ENCODE peak calls at places on chromosome 3, in five cellular contexts. One of them, this sample, is unnamed.

GRCh38 chr3:181635141-181635540 is 76.6 kb upstream of the SOX2 start:
- DNase-seq in HepG2: no peak
- DNase-seq in SK-N-SH: no peak
- DNase-seq in K562: no peak
- DNase-seq in GM12878: no peak
- DNase-seq in this sample: no peak

GRCh38 chr3:153113553-153113952 is 48.5 kb upstream of the RAP2B start:
- DNase-seq in HepG2: no peak
- DNase-seq in SK-N-SH: no peak
- DNase-seq in K562: no peak
- DNase-seq in GM12878: no peak
- DNase-seq in this sample: no peak

GRCh38 chr3:43907508-43907858 is 216.7 kb downstream of the ABHD5 start:
- DNase-seq in HepG2: no peak
- DNase-seq in GM12878: peak
- DNase-seq in K562: no peak
- DNase-seq in SK-N-SH: no peak
- DNase-seq in this sample: no peak

GRCh38 chr3:109874900-109875735 is 537.8 kb upstream of the DPPA4 start:
- DNase-seq in GM12878: no peak
- DNase-seq in HepG2: no peak
- DNase-seq in SK-N-SH: no peak
- DNase-seq in K562: no peak
- DNase-seq in this sample: no peak

GRCh38 chr3:41467481-41467880 is 268.2 kb downstream of the CTNNB1 start:
- DNase-seq in GM12878: no peak
- DNase-seq in SK-N-SH: no peak
- DNase-seq in K562: no peak
- DNase-seq in HepG2: no peak
- DNase-seq in this sample: no peak

GRCh38 chr3:105195260-105195659 is 171.4 kb upstream of the ALCAM start:
- DNase-seq in K562: no peak
- DNase-seq in GM12878: no peak
- DNase-seq in SK-N-SH: no peak
- DNase-seq in HepG2: no peak
- DNase-seq in this sample: no peak

GRCh38 chr3:169869484-169870304 is at the start of gene LRRC31:
- DNase-seq in K562: no peak
- DNase-seq in GM12878: no peak
- DNase-seq in SK-N-SH: no peak
- DNase-seq in HepG2: no peak
- DNase-seq in this sample: no peak

GRCh38 chr3:38039101-38039898 is at the start of gene DLEC1:
- DNase-seq in SK-N-SH: no peak
- DNase-seq in K562: peak
- DNase-seq in HepG2: no peak
- DNase-seq in GM12878: no peak
- DNase-seq in this sample: no peak

GRCh38 chr3:39287859-39288221 is 8.0 kb upstream of the CX3CR1 start:
- DNase-seq in SK-N-SH: no peak
- DNase-seq in HepG2: no peak
- DNase-seq in K562: no peak
- DNase-seq in GM12878: no peak
- DNase-seq in this sample: no peak

GRCh38 chr3:119831941-119832371 is 50.1 kb downstream of the NR1I2 start:
- DNase-seq in HepG2: no peak
- DNase-seq in K562: no peak
- DNase-seq in SK-N-SH: no peak
- DNase-seq in GM12878: no peak
- DNase-seq in this sample: no peak

GRCh38 chr3:33360136-33360825 is 79.9 kb downstream of the UBP1 start:
- DNase-seq in K562: no peak
- DNase-seq in GM12878: no peak
- DNase-seq in SK-N-SH: no peak
- DNase-seq in HepG2: peak
- DNase-seq in this sample: no peak

GRCh38 chr3:126300761-126301481 is 56.3 kb downstream of the KLF15 start:
- DNase-seq in K562: no peak
- DNase-seq in HepG2: peak
- DNase-seq in GM12878: no peak
- DNase-seq in SK-N-SH: no peak
- DNase-seq in this sample: no peak

GRCh38 chr3:102125994-102126368 is 276.7 kb downstream of the NFKBIZ start:
- DNase-seq in K562: no peak
- DNase-seq in HepG2: no peak
- DNase-seq in SK-N-SH: no peak
- DNase-seq in GM12878: no peak
- DNase-seq in this sample: no peak

GRCh38 chr3:55160241-55160877 is 232.5 kb upstream of the LRTM1 start:
- DNase-seq in SK-N-SH: no peak
- DNase-seq in GM12878: peak
- DNase-seq in HepG2: no peak
- DNase-seq in K562: no peak
- DNase-seq in this sample: no peak

GRCh38 chr3:53803816-53804545 is 42.2 kb downstream of the CHDH start:
- DNase-seq in SK-N-SH: no peak
- DNase-seq in K562: no peak
- DNase-seq in HepG2: no peak
- DNase-seq in GM12878: no peak
- DNase-seq in this sample: no peak

GRCh38 chr3:127688416-127689265 is 15.9 kb downstream of the ABTB1 start:
- DNase-seq in SK-N-SH: no peak
- DNase-seq in GM12878: no peak
- DNase-seq in K562: no peak
- DNase-seq in HepG2: no peak
- DNase-seq in this sample: no peak

GRCh38 chr3:175212896-175213295 is 353.8 kb downstream of the NAALADL2 start:
- DNase-seq in K562: no peak
- DNase-seq in SK-N-SH: no peak
- DNase-seq in HepG2: no peak
- DNase-seq in GM12878: no peak
- DNase-seq in this sample: no peak

GRCh38 chr3:148329481-148330220 is 368.1 kb upstream of the AGTR1 start:
- DNase-seq in HepG2: no peak
- DNase-seq in GM12878: no peak
- DNase-seq in K562: no peak
- DNase-seq in SK-N-SH: no peak
- DNase-seq in this sample: no peak

GRCh38 chr3:85481411-85482192 is 522.8 kb downstream of the CADM2 start:
- DNase-seq in K562: no peak
- DNase-seq in HepG2: no peak
- DNase-seq in SK-N-SH: no peak
- DNase-seq in GM12878: no peak
- DNase-seq in this sample: no peak

GRCh38 chr3:47578119-47578630 is 490 bp downstream of the CSPG5 start:
- DNase-seq in SK-N-SH: peak
- DNase-seq in K562: peak
- DNase-seq in GM12878: no peak
- DNase-seq in HepG2: no peak
- DNase-seq in this sample: peak

GRCh38 chr3:139101396-139101795 is 56.7 kb upstream of the PRR23C start:
- DNase-seq in GM12878: no peak
- DNase-seq in K562: no peak
- DNase-seq in HepG2: no peak
- DNase-seq in SK-N-SH: no peak
- DNase-seq in this sample: no peak

GRCh38 chr3:13245579-13245978 is 172.3 kb upstream of the IQSEC1 start:
- DNase-seq in HepG2: peak
- DNase-seq in SK-N-SH: no peak
- DNase-seq in K562: no peak
- DNase-seq in GM12878: no peak
- DNase-seq in this sample: no peak

GRCh38 chr3:129827765-129828164 is 65.7 kb downstream of the TMCC1 start:
- DNase-seq in SK-N-SH: no peak
- DNase-seq in HepG2: no peak
- DNase-seq in GM12878: peak
- DNase-seq in K562: no peak
- DNase-seq in this sample: no peak

GRCh38 chr3:68059628-68060027 is 405.2 kb upstream of the SUCLG2 start:
- DNase-seq in HepG2: no peak
- DNase-seq in SK-N-SH: no peak
- DNase-seq in GM12878: no peak
- DNase-seq in K562: no peak
- DNase-seq in this sample: no peak

GRCh38 chr3:189355481-189356201 is 183.9 kb downstream of the TPRG1 start:
- DNase-seq in HepG2: peak
- DNase-seq in GM12878: no peak
- DNase-seq in K562: no peak
- DNase-seq in SK-N-SH: no peak
- DNase-seq in this sample: no peak

GRCh38 chr3:158727499-158728377 is 4.5 kb downstream of the RARRES1 start:
- DNase-seq in K562: peak
- DNase-seq in SK-N-SH: peak
- DNase-seq in GM12878: peak
- DNase-seq in HepG2: peak
- DNase-seq in this sample: peak

GRCh38 chr3:156304406-156304805 is 184.0 kb downstream of the KCNAB1 start:
- DNase-seq in K562: no peak
- DNase-seq in SK-N-SH: no peak
- DNase-seq in HepG2: no peak
- DNase-seq in GM12878: no peak
- DNase-seq in this sample: no peak

GRCh38 chr3:177852001-177852400 is 654.7 kb upstream of the TBL1XR1 start:
- DNase-seq in K562: no peak
- DNase-seq in SK-N-SH: no peak
- DNase-seq in GM12878: no peak
- DNase-seq in HepG2: peak
- DNase-seq in this sample: no peak

GRCh38 chr3:188881954-188882641 is 289.7 kb upstream of the TPRG1 start:
- DNase-seq in K562: no peak
- DNase-seq in HepG2: peak
- DNase-seq in SK-N-SH: no peak
- DNase-seq in GM12878: no peak
- DNase-seq in this sample: no peak

GRCh38 chr3:65548848-65549625 is 489.7 kb downstream of the MAGI1 start:
- DNase-seq in K562: no peak
- DNase-seq in HepG2: peak
- DNase-seq in SK-N-SH: peak
- DNase-seq in GM12878: no peak
- DNase-seq in this sample: peak

GRCh38 chr3:167882057-167882667 is 146.6 kb downstream of the SERPINI1 start:
- DNase-seq in SK-N-SH: peak
- DNase-seq in GM12878: no peak
- DNase-seq in HepG2: peak
- DNase-seq in K562: peak
- DNase-seq in this sample: peak

GRCh38 chr3:80408322-80408721 is 640.5 kb upstream of the ROBO1 start:
- DNase-seq in GM12878: no peak
- DNase-seq in SK-N-SH: no peak
- DNase-seq in HepG2: no peak
- DNase-seq in K562: no peak
- DNase-seq in this sample: peak

GRCh38 chr3:117600112-117600511 is 890.5 kb downstream of the TUSC7 start:
- DNase-seq in K562: no peak
- DNase-seq in SK-N-SH: no peak
- DNase-seq in GM12878: no peak
- DNase-seq in HepG2: no peak
- DNase-seq in this sample: no peak
- TF ChIP-seq FOXM1 in K562: no peak
- TF ChIP-seq FOXM1 in SK-N-SH: no peak
- TF ChIP-seq FOXM1 in GM12878: no peak
- TF ChIP-seq FOXM1 in HepG2: no peak
- TF ChIP-seq FOXM1 in this sample: no peak

DNA sequence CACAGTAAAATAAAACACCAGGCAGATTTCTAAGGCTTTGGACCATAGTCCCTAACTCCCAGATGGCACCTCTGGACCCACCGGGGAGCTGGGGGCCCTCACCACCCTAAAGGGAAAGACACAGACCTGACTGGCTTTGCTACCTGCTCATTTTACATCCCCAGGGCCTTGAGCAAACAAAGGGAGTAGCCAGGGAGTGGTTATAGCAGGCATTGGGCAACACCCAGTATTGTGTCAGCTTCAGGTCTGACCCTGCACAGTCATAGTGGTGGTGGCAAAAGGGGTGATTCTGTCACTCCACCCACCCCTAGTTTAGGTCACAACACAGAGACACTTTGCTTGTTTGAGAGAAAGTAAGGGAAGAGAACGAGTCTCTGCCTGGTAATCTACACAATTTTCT is 352.4 kb downstream of the DIPK2A start:
- DNase-seq in GM12878: no peak
- DNase-seq in HepG2: no peak
- DNase-seq in K562: no peak
- DNase-seq in SK-N-SH: no peak
- DNase-seq in this sample: no peak
- TF ChIP-seq FOXM1 in GM12878: no peak
- TF ChIP-seq FOXM1 in HepG2: no peak
- TF ChIP-seq FOXM1 in K562: no peak
- TF ChIP-seq FOXM1 in SK-N-SH: no peak
- TF ChIP-seq FOXM1 in this sample: no peak

GRCh38 chr3:117964814-117965213 is 1069.8 kb downstream of the IGSF11 start:
- DNase-seq in SK-N-SH: no peak
- DNase-seq in K562: no peak
- DNase-seq in GM12878: no peak
- DNase-seq in HepG2: no peak
- DNase-seq in this sample: no peak

GRCh38 chr3:117962750-117963149 is 1071.9 kb downstream of the IGSF11 start:
- DNase-seq in K562: no peak
- DNase-seq in SK-N-SH: no peak
- DNase-seq in HepG2: no peak
- DNase-seq in GM12878: no peak
- DNase-seq in this sample: no peak

GRCh38 chr3:117958027-117958426 is 1076.6 kb downstream of the IGSF11 start:
- DNase-seq in HepG2: no peak
- DNase-seq in GM12878: no peak
- DNase-seq in K562: no peak
- DNase-seq in SK-N-SH: no peak
- DNase-seq in this sample: no peak

DNA sequence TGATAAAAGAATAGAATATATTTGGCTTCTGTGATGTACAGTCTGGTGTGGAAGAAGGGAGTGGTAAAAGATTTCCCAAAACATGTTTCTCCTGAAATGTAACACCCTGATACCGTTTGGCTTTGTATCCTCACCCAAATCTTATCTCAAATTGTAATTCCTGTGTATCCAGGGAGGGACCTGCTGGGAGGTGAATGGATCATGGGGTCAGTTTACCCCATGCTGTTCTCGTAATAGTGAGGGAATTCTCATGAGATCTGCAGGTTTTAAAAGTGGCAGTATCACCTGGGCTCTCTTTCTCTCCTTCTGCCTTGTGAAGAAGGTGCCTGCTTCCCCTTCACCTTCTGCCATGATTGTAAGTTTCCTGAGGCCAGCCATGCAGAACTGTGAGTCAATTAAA is 1070.8 kb downstream of the IGSF11 start:
- DNase-seq in SK-N-SH: no peak
- DNase-seq in GM12878: no peak
- DNase-seq in HepG2: no peak
- DNase-seq in K562: no peak
- DNase-seq in this sample: no peak
- TF ChIP-seq FOXM1 in SK-N-SH: no peak
- TF ChIP-seq FOXM1 in GM12878: no peak
- TF ChIP-seq FOXM1 in HepG2: no peak
- TF ChIP-seq FOXM1 in K562: no peak
- TF ChIP-seq FOXM1 in this sample: no peak

GRCh38 chr3:9916734-9917680 is at the start of gene IL17RC:
- DNase-seq in HepG2: peak
- DNase-seq in K562: peak
- DNase-seq in GM12878: no peak
- DNase-seq in SK-N-SH: peak
- DNase-seq in this sample: peak
- TF ChIP-seq FOXM1 in HepG2: no peak
- TF ChIP-seq FOXM1 in K562: no peak
- TF ChIP-seq FOXM1 in GM12878: no peak
- TF ChIP-seq FOXM1 in SK-N-SH: no peak
- TF ChIP-seq FOXM1 in this sample: no peak

This sample was measured in HEK293T.